ENCODE peak calls at places on chromosomes 6 and 20, in nine cellular contexts. G, J, U, A, H, D, P, L and K are unnamed samples.

GRCh38 chr6:4950076-4950475 is 53.8 kb downstream of the RPP40 start:
- DNase-seq in G (no peak), J (no peak), U (no peak), A (no peak), H (no peak), D (no peak), P (no peak), L (no peak), K (no peak)

GRCh38 chr20:41342474-41343464 is 2.1 kb downstream of the LPIN3 start:
- DNase-seq in G (no peak), J (no peak), U (peak; percentile 48), A (no peak), H (no peak), D (no peak), P (no peak), L (no peak), K (no peak)

GRCh38 chr6:169188051-169188863 is 65.4 kb downstream of the THBS2 start:
- DNase-seq in G (peak; percentile 94), J (peak; percentile 83), U (peak; percentile 88), A (no peak), H (no peak), D (peak; percentile 12), P (peak; percentile 100), L (no peak), K (peak; percentile 99)

GRCh38 chr6:64988148-64988547 is 718.9 kb downstream of the EYS start:
- DNase-seq in G (no peak), J (no peak), U (no peak), A (peak; percentile 19), H (peak; percentile 28), D (no peak), P (peak; percentile 12), L (no peak), K (no peak)

GRCh38 chr6:154447929-154448328 is 62.6 kb downstream of the CNKSR3 start:
- DNase-seq in G (peak; percentile 36), J (no peak), U (no peak), A (peak; percentile 32), H (no peak), D (no peak), P (peak; percentile 55), L (no peak), K (peak; percentile 36)

GRCh38 chr6:142406131-142406530 is 104.3 kb downstream of the ADGRG6 start:
- DNase-seq in G (peak; percentile 53), J (no peak), U (no peak), A (no peak), H (no peak), D (no peak), P (no peak), L (no peak), K (no peak)

GRCh38 chr6:89140347-89141159 is 5.3 kb upstream of the PM20D2 start:
- DNase-seq in G (no peak), J (peak; percentile 20), U (peak; percentile 79), A (peak; percentile 56), H (no peak), D (no peak), P (peak; percentile 41), L (no peak), K (no peak)

GRCh38 chr6:157982297-157982579 is 575 bp downstream of the SYNJ2 start:
- DNase-seq in G (peak; percentile 42), J (peak; percentile 50), U (peak; percentile 89), A (peak; percentile 72), H (peak; percentile 86), D (peak; percentile 41), P (no peak), L (no peak), K (no peak)

GRCh38 chr6:39982720-39983119 is 48.5 kb upstream of the MOCS1 start:
- DNase-seq in G (no peak), J (no peak), U (no peak), A (no peak), H (no peak), D (no peak), P (no peak), L (no peak), K (no peak)

GRCh38 chr20:7585126-7585679 is 355.1 kb downstream of the HAO1 start:
- DNase-seq in G (no peak), J (peak; percentile 31), U (no peak), A (peak; percentile 9), H (no peak), D (no peak), P (no peak), L (no peak), K (no peak)

GRCh38 chr6:152161501-152161900 is 354.0 kb downstream of the ESR1 start:
- DNase-seq in G (peak; percentile 26), J (peak; percentile 12), U (peak; percentile 49), A (no peak), H (no peak), D (no peak), P (peak; percentile 78), L (no peak), K (peak; percentile 77)

GRCh38 chr6:7137335-7138106 is 29.8 kb downstream of the RREB1 start:
- DNase-seq in G (peak; percentile 58), J (peak; percentile 61), U (peak; percentile 92), A (no peak), H (peak; percentile 65), D (peak; percentile 78), P (peak; percentile 77), L (no peak), K (peak; percentile 52)

GRCh38 chr6:167350322-167350721 is 25.4 kb downstream of the TTLL2 start:
- DNase-seq in G (no peak), J (no peak), U (no peak), A (no peak), H (peak; percentile 37), D (no peak), P (no peak), L (no peak), K (no peak)

GRCh38 chr6:168124161-168124560 is 45.1 kb upstream of the FRMD1 start:
- DNase-seq in G (no peak), J (no peak), U (no peak), A (no peak), H (no peak), D (no peak), P (no peak), L (no peak), K (peak; percentile 43)

GRCh38 chr6:14393910-14394309 is 276.3 kb downstream of the CD83 start:
- DNase-seq in G (no peak), J (no peak), U (no peak), A (no peak), H (no peak), D (no peak), P (no peak), L (no peak), K (no peak)

GRCh38 chr6:43282060-43282459 is 16.0 kb upstream of the SLC22A7 start:
- DNase-seq in G (no peak), J (no peak), U (peak; percentile 51), A (no peak), H (no peak), D (no peak), P (no peak), L (no peak), K (no peak)

GRCh38 chr6:113696960-113697359 is 160.2 kb upstream of the MARCKS start:
- DNase-seq in G (no peak), J (peak; percentile 37), U (no peak), A (no peak), H (no peak), D (no peak), P (peak; percentile 30), L (no peak), K (no peak)

GRCh38 chr6:11217360-11218076 is 14.9 kb downstream of the NEDD9 start:
- DNase-seq in G (no peak), J (no peak), U (no peak), A (peak; percentile 44), H (no peak), D (no peak), P (no peak), L (no peak), K (no peak)

GRCh38 chr20:1186367-1186991 is 1.7 kb upstream of the TMEM74B start:
- DNase-seq in G (no peak), J (no peak), U (no peak), A (no peak), H (no peak), D (no peak), P (no peak), L (no peak), K (no peak)

GRCh38 chr6:167839343-167839742 is 12.6 kb downstream of the AFDN start:
- DNase-seq in G (no peak), J (no peak), U (no peak), A (no peak), H (no peak), D (no peak), P (no peak), L (no peak), K (no peak)

DNA sequence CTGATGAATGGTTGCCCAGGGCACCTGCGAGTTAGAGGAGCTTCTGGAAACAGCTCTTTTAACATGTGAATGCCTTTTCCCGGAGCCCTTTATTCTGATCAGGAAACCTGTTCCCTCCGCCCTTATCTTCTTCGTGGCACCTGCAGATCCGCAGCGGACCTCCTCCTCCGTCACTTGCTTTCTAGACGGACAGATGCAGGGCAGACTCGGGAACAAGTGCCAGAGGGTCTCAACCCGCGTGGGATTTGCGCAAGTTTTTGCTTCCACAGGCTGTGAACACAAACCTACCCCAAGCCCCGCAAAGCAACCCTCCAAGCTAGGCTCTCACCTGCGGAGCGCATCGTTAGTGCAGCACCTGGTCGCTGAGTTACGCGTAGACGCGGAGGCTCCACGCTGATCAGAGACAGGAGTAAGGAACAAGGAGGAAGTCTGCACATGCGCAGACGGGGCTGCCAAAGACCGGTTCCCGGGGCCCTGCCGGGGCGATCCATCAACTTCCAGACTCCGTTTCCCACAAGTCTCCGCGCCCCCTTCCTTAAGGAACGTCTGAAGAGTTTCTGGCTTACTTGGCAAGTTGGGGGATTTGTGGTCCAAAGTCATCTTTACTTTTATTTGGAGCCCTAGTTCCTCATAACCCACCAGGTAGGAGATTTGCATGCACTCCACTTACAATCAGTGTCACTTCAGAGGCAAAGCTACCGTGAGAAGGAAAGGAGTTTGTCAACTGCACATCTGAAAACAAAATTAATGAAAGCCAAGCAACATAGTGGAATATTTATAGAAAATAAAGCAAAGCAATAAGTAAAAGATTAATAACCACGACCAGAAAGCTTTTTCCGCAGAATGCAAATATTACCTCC is 52.7 kb upstream of the ELMO2 start:
- DNase-seq in G (peak; percentile 23), J (peak; percentile 18), U (no peak), A (peak; percentile 89), H (peak; percentile 97), D (no peak), P (no peak), L (no peak), K (no peak)
- H3K4me3 ChIP-seq in G (no peak overlapping the region), J (no peak overlapping the region), U (no peak overlapping the region), A (peak overlapping the region; percentile 71), H (peak overlapping the region; percentile 59), D (no peak overlapping the region), P (no peak overlapping the region), L (no peak overlapping the region), K (no peak overlapping the region)

GRCh38 chr20:9323622-9324021 is 190.8 kb upstream of the LAMP5 start:
- DNase-seq in G (no peak), J (no peak), U (peak; percentile 22), A (peak; percentile 19), H (peak; percentile 60), D (no peak), P (no peak), L (peak; percentile 7), K (no peak)
- TF ChIP-seq CTCF in G (no peak), J (peak; percentile 40), U (peak; percentile 52), A (peak; percentile 25), H (peak; percentile 46), D (peak; percentile 54), P (peak; percentile 36), L (no peak), K (peak; percentile 22)

GRCh38 chr6:119340766-119341487 is 8.6 kb downstream of the MAN1A1 start:
- DNase-seq in G (no peak), J (no peak), U (no peak), A (no peak), H (peak; percentile 56), D (no peak), P (no peak), L (no peak), K (no peak)
- H4K20me1 ChIP-seq in G (no peaks in the 10 kb centered on the region), J (no peaks in the 10 kb centered on the region), U (no peaks in the 10 kb centered on the region), A (peaks cover 64% of the 10 kb centered on the region), H (no peaks in the 10 kb centered on the region), D (peaks cover 6% of the 10 kb centered on the region), P (no peaks in the 10 kb centered on the region), L (no peaks in the 10 kb centered on the region), K (peaks cover 6% of the 10 kb centered on the region)

GRCh38 chr20:4726710-4727391 is 5.1 kb downstream of the PRND start:
- DNase-seq in G (peak; percentile 93), J (no peak), U (peak; percentile 75), A (no peak), H (no peak), D (no peak), P (peak; percentile 82), L (no peak), K (peak; percentile 73)
- H3K4me3 ChIP-seq in G (no peak overlapping the region), J (no peak overlapping the region), U (peak overlapping the region; percentile 24), A (no peak overlapping the region), H (no peak overlapping the region), D (no peak overlapping the region), P (no peak overlapping the region), L (no peak overlapping the region), K (peak overlapping the region; percentile 22)